ENCODE peak calls at places on chromosomes 2 and 18, in six cellular contexts. One of them, this sample, is unnamed.

GRCh38 chr2:46277470-46278190 is 19.6 kb upstream of the EPAS1 start:
- DNase-seq in skeletal muscle cell: no peak
- DNase-seq in C1 segment of cervical spinal cord: no peak
- DNase-seq in left ventricle myocardium superior: peak; percentile 54
- DNase-seq in T-helper 2 cell: no peak
- DNase-seq in CD4-positive, alpha-beta T cell: no peak
- DNase-seq in this sample: no peak

GRCh38 chr2:197838036-197838435 is 33.6 kb downstream of the PLCL1 start:
- DNase-seq in T-helper 2 cell: no peak
- DNase-seq in skeletal muscle cell: peak; percentile 41
- DNase-seq in CD4-positive, alpha-beta T cell: no peak
- DNase-seq in left ventricle myocardium superior: no peak
- DNase-seq in C1 segment of cervical spinal cord: no peak
- DNase-seq in this sample: no peak

GRCh38 chr2:238097988-238098853 is 1.9 kb upstream of the ESPNL start:
- DNase-seq in left ventricle myocardium superior: peak; percentile 64
- DNase-seq in CD4-positive, alpha-beta T cell: no peak
- DNase-seq in C1 segment of cervical spinal cord: no peak
- DNase-seq in skeletal muscle cell: peak; percentile 4
- DNase-seq in T-helper 2 cell: no peak
- DNase-seq in this sample: peak; percentile 86

GRCh38 chr18:32252461-32252860 is 62.6 kb downstream of the MEP1B start:
- DNase-seq in T-helper 2 cell: no peak
- DNase-seq in C1 segment of cervical spinal cord: no peak
- DNase-seq in skeletal muscle cell: no peak
- DNase-seq in CD4-positive, alpha-beta T cell: no peak
- DNase-seq in left ventricle myocardium superior: no peak
- DNase-seq in this sample: no peak

GRCh38 chr2:118882693-118883336 is 35.4 kb upstream of the EN1 start:
- DNase-seq in left ventricle myocardium superior: peak; percentile 49
- DNase-seq in skeletal muscle cell: peak; percentile 16
- DNase-seq in C1 segment of cervical spinal cord: peak; percentile 10
- DNase-seq in T-helper 2 cell: no peak
- DNase-seq in CD4-positive, alpha-beta T cell: peak; percentile 51
- DNase-seq in this sample: peak; percentile 82

GRCh38 chr2:200320344-200320743 is 13.9 kb downstream of the SPATS2L start:
- DNase-seq in CD4-positive, alpha-beta T cell: no peak
- DNase-seq in C1 segment of cervical spinal cord: no peak
- DNase-seq in skeletal muscle cell: no peak
- DNase-seq in left ventricle myocardium superior: no peak
- DNase-seq in T-helper 2 cell: no peak
- DNase-seq in this sample: no peak

GRCh38 chr2:100632021-100632420 is 69.2 kb downstream of the PDCL3 start:
- DNase-seq in left ventricle myocardium superior: no peak
- DNase-seq in skeletal muscle cell: no peak
- DNase-seq in T-helper 2 cell: no peak
- DNase-seq in CD4-positive, alpha-beta T cell: no peak
- DNase-seq in C1 segment of cervical spinal cord: no peak
- DNase-seq in this sample: no peak

GRCh38 chr2:217105733-217106649 is 246.1 kb upstream of the TNP1 start:
- DNase-seq in C1 segment of cervical spinal cord: no peak
- DNase-seq in left ventricle myocardium superior: no peak
- DNase-seq in T-helper 2 cell: no peak
- DNase-seq in CD4-positive, alpha-beta T cell: no peak
- DNase-seq in skeletal muscle cell: peak; percentile 81
- DNase-seq in this sample: peak; percentile 60

GRCh38 chr2:67462741-67463496 is 65.8 kb downstream of the ETAA1 start:
- DNase-seq in left ventricle myocardium superior: no peak
- DNase-seq in skeletal muscle cell: no peak
- DNase-seq in CD4-positive, alpha-beta T cell: no peak
- DNase-seq in T-helper 2 cell: no peak
- DNase-seq in C1 segment of cervical spinal cord: no peak
- DNase-seq in this sample: no peak